ENCODE peak calls at places on chromosomes 13 and 19, in eight cellular contexts. I, F, T, N, B, M, J and C are unnamed samples.

GRCh38 chr19:14166448-14166847 is 30.1 kb upstream of the ASF1B start:
- DNase-seq in F (no peak), T (no peak), N (no peak), B (no peak), J (no peak), I (no peak), M (no peak), C (no peak)

GRCh38 chr19:30788105-30788765 is 416.1 kb downstream of the ZNF536 start:
- DNase-seq in I (no peak), N (no peak), T (no peak), B (no peak), J (no peak), F (peak), M (no peak), C (no peak)

GRCh38 chr13:106691861-106692260 is 123.9 kb upstream of the ARGLU1 start:
- DNase-seq in T (no peak), J (no peak), B (no peak), F (no peak), N (no peak), I (no peak), M (no peak), C (no peak)

GRCh38 chr19:13022859-13023636 is 27.8 kb downstream of the NFIX start:
- DNase-seq in I (peak), B (peak), T (peak), J (peak), M (peak), F (peak), N (peak), C (peak)

GRCh38 chr13:43286769-43287168 is 263.4 kb downstream of the DNAJC15 start:
- DNase-seq in J (no peak), B (no peak), T (no peak), M (no peak), N (no peak), F (no peak), I (no peak), C (no peak)

GRCh38 chr19:35034005-35034502 is 3.8 kb downstream of the SCN1B start:
- DNase-seq in J (no peak), F (no peak), I (no peak), M (peak), N (no peak), B (no peak), T (no peak), C (no peak)

GRCh38 chr19:16373539-16373938 is 48.9 kb downstream of the KLF2 start:
- DNase-seq in I (no peak), T (peak), J (peak), N (no peak), B (no peak), F (no peak), M (peak), C (no peak)

GRCh38 chr19:35468637-35469036 is 20.6 kb downstream of the FFAR2 start:
- DNase-seq in T (no peak), N (peak), M (no peak), B (no peak), J (peak), I (peak), F (no peak), C (peak)

GRCh38 chr13:98999635-98999952 is 21.7 kb upstream of the DOCK9 start:
- DNase-seq in F (no peak), I (no peak), M (no peak), B (no peak), J (no peak), N (no peak), T (peak), C (no peak)

GRCh38 chr19:30968841-30969399 is 380.3 kb downstream of the TSHZ3 start:
- DNase-seq in N (no peak), B (no peak), T (no peak), F (no peak), J (no peak), I (no peak), M (no peak), C (no peak)

GRCh38 chr19:5090780-5091575 is 122.1 kb downstream of the KDM4B start:
- DNase-seq in M (no peak), I (no peak), F (no peak), B (no peak), N (peak), T (peak), J (no peak), C (peak)

GRCh38 chr19:1401138-1401888 is at the start of gene GAMT:
- DNase-seq in M (no peak), N (peak), B (no peak), J (no peak), T (no peak), F (no peak), I (no peak), C (peak)

GRCh38 chr13:65260938-65261880 is 1968.9 kb downstream of the PCDH9 start:
- DNase-seq in N (no peak), B (no peak), M (no peak), J (no peak), F (no peak), I (no peak), T (no peak), C (no peak)

GRCh38 chr13:64591981-64592380 is 2638.2 kb downstream of the PCDH9 start:
- DNase-seq in T (peak), M (no peak), F (no peak), B (no peak), J (no peak), I (no peak), N (no peak), C (no peak)

GRCh38 chr19:35168261-35168660 is 13.7 kb downstream of the FXYD5 start:
- DNase-seq in F (peak), T (no peak), N (no peak), B (peak), I (no peak), M (no peak), J (no peak), C (no peak)

GRCh38 chr19:52099497-52100138 is 4.1 kb upstream of the ZNF841 start:
- DNase-seq in J (no peak), M (no peak), T (no peak), F (no peak), N (no peak), B (no peak), I (no peak), C (no peak)

GRCh38 chr13:75319244-75319643 is 162.7 kb downstream of the TBC1D4 start:
- DNase-seq in I (no peak), T (peak), J (no peak), N (no peak), F (no peak), B (no peak), M (no peak), C (no peak)

GRCh38 chr19:57473646-57474045 is 3.7 kb downstream of the ZNF772 start:
- DNase-seq in J (no peak), T (no peak), I (no peak), B (no peak), M (no peak), N (no peak), F (no peak), C (peak)

GRCh38 chr19:498591-498950 is 2.3 kb downstream of the MADCAM1 start:
- DNase-seq in J (no peak), M (peak), B (no peak), T (no peak), F (no peak), I (no peak), N (no peak), C (no peak)

GRCh38 chr13:27607125-27607524 is 13.2 kb downstream of the LNX2 start:
- DNase-seq in I (no peak), B (no peak), T (peak), J (no peak), F (no peak), M (no peak), N (no peak), C (peak)

GRCh38 chr13:79455331-79455730 is 25.6 kb upstream of the NDFIP2 start:
- DNase-seq in T (peak), I (no peak), J (no peak), M (no peak), N (no peak), F (no peak), B (no peak), C (no peak)

GRCh38 chr13:37340911-37341670 is 235.6 kb upstream of the CSNK1A1L start:
- DNase-seq in T (no peak), J (no peak), M (no peak), I (no peak), N (no peak), B (no peak), F (no peak), C (no peak)

GRCh38 chr13:75202981-75203380 is 279.0 kb downstream of the TBC1D4 start:
- DNase-seq in N (no peak), M (no peak), F (no peak), T (no peak), I (no peak), B (no peak), J (no peak), C (no peak)

GRCh38 chr19:17616961-17617806 is 61.7 kb downstream of the COLGALT1 start:
- DNase-seq in F (no peak), T (peak), N (peak), B (no peak), M (no peak), J (no peak), I (no peak), C (peak)

GRCh38 chr13:29582171-29582570 is 13.3 kb downstream of the SLC7A1 start:
- DNase-seq in B (peak), I (no peak), F (no peak), T (no peak), M (no peak), J (no peak), N (peak), C (peak)

GRCh38 chr19:50050406-50051223 is 24.8 kb downstream of the ZNF473 start:
- DNase-seq in J (peak), F (peak), N (peak), B (peak), M (peak), T (peak), I (peak), C (peak)

DNA sequence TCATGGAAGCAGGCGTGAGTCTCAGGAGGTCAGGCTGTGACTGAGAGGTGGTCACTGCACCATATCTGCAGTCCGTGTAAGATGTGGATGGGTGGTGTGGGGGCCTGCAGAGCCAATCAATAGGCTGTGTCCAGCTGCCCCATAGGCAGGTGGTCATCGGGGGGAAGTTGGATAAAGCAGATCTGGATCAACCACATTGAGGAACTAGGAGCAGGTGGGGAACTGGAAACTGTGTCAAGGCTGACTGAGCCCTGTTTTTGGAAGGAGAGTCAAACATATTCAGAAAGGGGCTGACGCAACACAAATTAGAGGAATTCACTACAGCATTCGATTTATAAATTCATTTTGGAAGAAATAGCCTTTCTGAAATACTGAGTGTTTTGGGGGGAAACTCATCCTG is 15.0 kb downstream of the CLEC4M start:
- DNase-seq in M (no peak), B (no peak), T (no peak), J (no peak), N (no peak), I (no peak), F (peak), C (no peak)
- TF ChIP-seq POLR2A in M (no peak), B (no peak), T (no peak), J (no peak), N (no peak), I (no peak), F (no peak), C (no peak)

DNA sequence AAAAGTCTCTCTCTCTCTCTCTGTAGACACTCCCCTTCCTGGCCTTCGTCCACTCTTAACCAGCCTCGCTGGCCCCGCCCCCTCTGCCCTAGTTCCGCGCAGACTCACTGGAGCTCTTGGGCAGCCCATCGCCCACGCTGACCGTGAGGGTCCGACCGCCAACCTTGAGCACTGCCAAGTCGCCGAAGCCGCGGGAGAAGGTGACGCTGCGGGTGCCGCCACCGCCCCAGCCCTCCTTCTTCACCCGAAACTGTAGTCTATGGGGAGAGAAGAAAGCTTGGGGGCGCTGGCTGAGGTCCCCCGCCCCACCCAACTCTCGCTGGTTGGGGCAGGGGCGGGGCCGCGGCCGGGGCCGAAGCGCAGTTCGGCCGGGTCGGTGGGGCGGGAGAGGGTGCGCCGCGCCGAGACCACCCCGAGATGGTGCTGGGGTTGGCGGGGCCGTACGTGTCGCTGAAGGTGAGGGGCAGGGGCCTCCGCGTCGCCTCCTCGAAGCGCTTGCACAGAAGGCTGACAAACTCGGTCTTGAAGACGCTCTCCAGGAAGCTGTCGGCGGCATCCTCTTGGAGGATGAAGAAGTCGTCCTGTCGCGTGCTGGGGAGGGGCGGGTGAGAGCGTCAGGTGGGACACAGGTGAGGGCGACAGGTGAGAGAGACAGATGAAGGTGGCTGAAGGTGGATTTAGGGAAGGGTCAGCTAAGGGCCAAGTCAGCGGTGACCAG is 12.5 kb upstream of the ZNF414 start:
- DNase-seq in B (peak), F (peak), I (peak), N (peak), M (peak), J (peak), T (peak), C (no peak)
- TF ChIP-seq POLR2A in B (peak), F (no peak), I (peak), N (peak), M (peak), J (peak), T (no peak), C (no peak)

GRCh38 chr13:71811344-71811743 is 55.7 kb downstream of the DACH1 start:
- DNase-seq in F (no peak), T (no peak), N (no peak), B (no peak), M (no peak), I (no peak), J (no peak), C (no peak)

GRCh38 chr13:71813187-71813586 is 53.8 kb downstream of the DACH1 start:
- DNase-seq in N (no peak), T (no peak), F (no peak), J (no peak), B (no peak), M (no peak), I (no peak), C (no peak)

GRCh38 chr13:71820699-71821098 is 46.3 kb downstream of the DACH1 start:
- DNase-seq in N (no peak), M (no peak), B (no peak), I (no peak), J (no peak), T (no peak), F (no peak), C (no peak)

GRCh38 chr13:71817335-71817734 is 49.7 kb downstream of the DACH1 start:
- DNase-seq in T (no peak), N (no peak), M (no peak), B (no peak), I (no peak), J (no peak), F (no peak), C (no peak)

GRCh38 chr13:71814806-71815205 is 52.2 kb downstream of the DACH1 start:
- DNase-seq in N (no peak), B (no peak), I (no peak), F (no peak), T (no peak), J (no peak), M (no peak), C (no peak)
- TF ChIP-seq POLR2A in N (no peak), B (no peak), I (no peak), F (no peak), T (no peak), J (no peak), M (no peak), C (no peak)

GRCh38 chr19:55467236-55468053 is 2.9 kb upstream of the C19orf85 start:
- DNase-seq in M (peak), B (no peak), J (peak), I (peak), F (no peak), N (peak), T (peak), C (peak)
- TF ChIP-seq POLR2A in M (no peak), B (no peak), J (no peak), I (no peak), F (no peak), N (no peak), T (no peak), C (no peak)

DNA sequence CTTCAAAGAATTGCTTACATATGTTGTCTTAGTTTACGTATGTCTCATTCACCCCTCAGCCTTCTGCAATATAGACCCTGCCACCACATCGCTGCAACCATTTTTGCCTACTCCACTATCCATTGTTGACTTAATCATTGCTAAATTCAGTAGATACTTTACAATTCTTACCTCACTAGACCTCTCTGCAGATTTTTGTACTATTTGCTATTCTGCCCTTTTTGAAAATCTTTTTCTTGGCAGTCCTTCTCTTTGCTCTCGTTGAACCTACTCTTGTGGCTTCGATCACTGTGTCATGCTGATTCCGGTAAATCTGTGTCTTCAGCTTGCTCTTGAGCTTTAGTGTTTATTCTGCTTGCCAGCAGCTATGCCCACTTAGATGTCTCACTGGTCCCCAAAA is 81.2 kb downstream of the CDK8 start:
- DNase-seq in M (no peak), N (no peak), T (no peak), F (no peak), J (no peak), I (no peak), B (no peak), C (no peak)
- TF ChIP-seq POLR2A in M (no peak), N (no peak), T (no peak), F (no peak), J (no peak), I (no peak), B (no peak), C (no peak)

DNA sequence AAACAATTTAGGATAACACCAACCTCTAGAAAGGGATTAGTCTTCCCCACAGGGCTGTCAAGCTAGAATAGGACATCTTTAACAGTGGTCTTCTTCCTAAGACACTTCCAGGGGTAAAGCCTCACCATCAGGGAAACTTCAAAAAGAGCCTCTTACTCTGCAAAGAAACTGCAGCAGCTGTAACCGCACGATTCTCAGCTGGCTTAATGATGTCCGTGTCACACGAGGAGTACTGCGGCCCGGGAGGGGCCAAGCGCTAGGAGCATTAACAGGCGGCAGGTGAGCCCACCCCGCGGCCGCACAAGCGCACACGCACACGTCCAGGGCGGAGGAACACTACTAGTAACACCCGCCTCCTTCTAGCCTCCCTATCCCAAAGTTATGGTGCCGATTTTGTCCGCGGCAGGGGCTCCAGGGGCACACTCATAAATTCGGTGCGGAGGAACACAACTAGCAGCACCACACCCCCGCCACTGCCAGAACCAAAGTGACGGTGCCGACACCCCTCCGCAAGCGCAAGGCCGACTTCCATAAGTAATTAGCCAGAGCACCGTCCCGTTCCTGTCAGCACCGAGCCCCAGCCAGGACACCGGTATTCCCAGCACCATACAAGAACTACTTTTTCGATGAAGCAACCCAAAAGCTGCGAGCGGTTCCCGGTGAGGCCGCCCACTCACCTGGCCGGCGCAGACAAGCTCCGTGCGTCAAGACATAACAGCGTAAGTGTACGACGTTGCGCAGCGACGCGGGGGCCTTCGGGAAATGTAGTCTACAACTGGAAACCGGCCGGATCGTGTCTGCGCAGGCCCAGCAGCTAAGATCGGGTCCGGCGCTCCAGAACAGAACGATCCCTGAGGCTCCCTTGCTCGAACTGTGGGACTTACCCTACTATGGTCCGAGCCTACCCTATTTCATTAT is at the start of the genes ZNF540 and ZNF571:
- DNase-seq in M (peak), N (peak), T (peak), F (peak), B (peak), I (peak), J (peak), C (peak)
- TF ChIP-seq POLR2A in M (peak), N (peak), T (peak), F (no peak), B (peak), I (peak), J (peak), C (peak)

DNA sequence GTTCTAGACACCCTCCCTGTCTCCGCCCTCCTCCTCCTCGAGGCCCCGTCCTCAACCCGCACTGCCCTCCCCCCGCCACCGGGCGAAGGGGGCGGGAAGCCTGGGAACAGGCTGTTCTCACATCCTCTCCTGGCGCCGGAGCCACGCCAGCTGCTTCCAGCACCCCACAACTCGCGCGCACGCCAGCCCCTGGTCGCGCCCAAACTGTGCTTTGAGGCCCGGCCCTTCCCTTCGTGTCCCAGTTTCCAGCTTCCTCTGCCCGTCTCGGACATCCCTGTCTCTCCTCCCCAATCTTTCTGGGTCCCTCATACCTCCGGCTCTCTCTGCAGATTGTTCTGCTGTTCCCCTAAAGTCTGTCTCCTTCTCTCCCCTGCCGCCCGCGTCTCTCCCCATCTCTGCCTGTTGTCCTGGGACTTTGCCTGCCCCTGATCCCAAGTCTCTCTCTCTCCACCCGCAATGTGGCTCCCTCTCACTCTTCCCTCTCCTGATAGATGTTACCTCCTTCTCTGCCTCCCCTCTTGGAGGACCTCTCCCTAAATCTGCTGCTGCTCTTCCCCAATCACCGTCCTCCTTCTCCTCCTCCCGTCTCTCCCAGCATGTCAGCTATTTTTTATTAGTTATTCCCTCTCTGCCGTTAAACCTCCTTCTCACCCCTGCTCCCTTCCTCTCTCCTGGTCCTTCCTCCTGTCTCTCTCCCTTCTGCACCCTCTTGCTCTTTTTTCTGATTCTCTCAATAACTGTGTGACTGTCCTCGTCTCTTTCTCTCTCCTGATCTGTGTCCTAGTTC is 14.2 kb downstream of the DPF1 start:
- DNase-seq in I (peak), M (peak), N (no peak), J (no peak), T (peak), F (peak), B (peak), C (no peak)
- TF ChIP-seq POLR2A in I (no peak), M (no peak), N (no peak), J (no peak), T (no peak), F (no peak), B (no peak), C (no peak)